ENCODE peak calls at places on chromosomes 12 and 14, in six cellular contexts. T is suprapubic skin, P is trophoblast cell, Q is H9, H is endothelial cell of umbilical vein, L is SK-N-SH. X is an unnamed sample.

GRCh38 chr12:72547593-72547992 is 275.4 kb downstream of the TRHDE start:
- DNase-seq in H (no peak), T (no peak), P (no peak), Q (no peak), L (no peak), X (peak; percentile 18)

GRCh38 chr12:108822458-108823205 is 34.8 kb downstream of the SSH1 start:
- DNase-seq in Q (no peak), T (no peak), L (peak; percentile 62), P (peak; percentile 83), H (peak; percentile 87), X (no peak)

GRCh38 chr14:64092940-64093339 is 201.2 kb downstream of the ESR2 start:
- DNase-seq in L (no peak), T (no peak), P (peak; percentile 21), Q (no peak), H (no peak), X (no peak)

GRCh38 chr14:69318901-69319475 is 59.0 kb downstream of the GALNT16 start:
- DNase-seq in P (no peak), L (no peak), T (peak; percentile 61), H (no peak), Q (peak; percentile 17), X (no peak)

GRCh38 chr12:107748472-107748871 is 12.5 kb downstream of the PRDM4 start:
- DNase-seq in L (no peak), H (peak; percentile 84), T (no peak), Q (no peak), P (no peak), X (no peak)

GRCh38 chr12:68003777-68004176 is 14.5 kb downstream of the IFNG-AS1 start:
- DNase-seq in L (no peak), Q (no peak), H (no peak), T (no peak), P (no peak), X (no peak)

GRCh38 chr14:68168460-68169109 is 349.0 kb downstream of the RAD51B start:
- DNase-seq in H (no peak), L (no peak), T (no peak), Q (no peak), P (no peak), X (no peak)

GRCh38 chr12:49698619-49699545 is 8.3 kb downstream of the FMNL3 start:
- DNase-seq in L (no peak), P (peak; percentile 82), T (no peak), Q (peak; percentile 88), H (peak; percentile 83), X (no peak)

GRCh38 chr12:51941669-51942455 is 9.6 kb upstream of the ACVR1B start:
- DNase-seq in Q (no peak), T (no peak), P (no peak), H (no peak), L (no peak), X (no peak)

GRCh38 chr14:28542040-28542439 is 224.5 kb upstream of the FOXG1 start:
- DNase-seq in T (no peak), L (no peak), Q (no peak), H (no peak), P (peak; percentile 4), X (no peak)

GRCh38 chr12:55492078-55492477 is at the start of gene OR6C68:
- DNase-seq in L (no peak), Q (no peak), P (no peak), H (no peak), T (no peak), X (no peak)

GRCh38 chr12:12806784-12807516 is 6.2 kb upstream of the DDX47 start:
- DNase-seq in L (no peak), T (no peak), H (peak; percentile 24), P (no peak), Q (no peak), X (no peak)

GRCh38 chr12:5872745-5873144 is 72.3 kb downstream of the ANO2 start:
- DNase-seq in T (no peak), H (no peak), L (no peak), Q (peak; percentile 27), P (peak; percentile 47), X (peak; percentile 7)

GRCh38 chr12:6383572-6384498 is at the start of gene LTBR:
- DNase-seq in L (no peak), T (peak; percentile 99), H (peak; percentile 89), P (peak; percentile 97), Q (peak; percentile 82), X (peak; percentile 86)

GRCh38 chr14:74549588-74549987 is 56.0 kb downstream of the ISCA2 start:
- DNase-seq in P (peak; percentile 25), T (no peak), Q (no peak), L (no peak), H (no peak), X (no peak)

GRCh38 chr12:120397827-120398563 is 29.0 kb upstream of the MSI1 start:
- DNase-seq in Q (peak; percentile 56), H (no peak), L (no peak), P (no peak), T (no peak), X (no peak)

GRCh38 chr12:72493390-72493789 is 221.2 kb downstream of the TRHDE start:
- DNase-seq in Q (no peak), L (no peak), H (no peak), P (no peak), T (no peak), X (no peak)

GRCh38 chr12:3697311-3697870 is 55.5 kb downstream of the CRACR2A start:
- DNase-seq in P (no peak), Q (no peak), L (no peak), T (no peak), H (no peak), X (no peak)

GRCh38 chr12:27635349-27635972 is 60.8 kb upstream of the REP15 start:
- DNase-seq in P (peak; percentile 69), Q (no peak), L (peak; percentile 15), H (peak; percentile 61), T (no peak), X (peak; percentile 64)

GRCh38 chr12:20128926-20129325 is 239.4 kb upstream of the PDE3A start:
- DNase-seq in Q (no peak), H (no peak), P (no peak), T (no peak), L (no peak), X (peak; percentile 38)

GRCh38 chr12:131615316-131616053 is 95.4 kb upstream of the SFSWAP start:
- DNase-seq in T (no peak), H (no peak), Q (no peak), P (no peak), L (no peak), X (no peak)

GRCh38 chr12:31589582-31589895 is 1.4 kb downstream of the DENND5B start:
- DNase-seq in H (peak; percentile 83), P (no peak), T (peak; percentile 83), Q (no peak), L (no peak), X (no peak)

GRCh38 chr12:68403296-68403695 is 71.1 kb upstream of the MDM1 start:
- DNase-seq in T (no peak), H (no peak), Q (no peak), P (no peak), L (no peak), X (no peak)

GRCh38 chr14:94569381-94570001 is 8.2 kb downstream of the SERPINA4 start:
- DNase-seq in L (no peak), P (no peak), H (no peak), Q (no peak), T (no peak), X (no peak)

GRCh38 chr12:45583011-45583657 is 146.4 kb upstream of the ARID2 start:
- DNase-seq in P (peak; percentile 3), T (no peak), L (peak; percentile 33), Q (no peak), H (no peak), X (no peak)

GRCh38 chr14:105107781-105108515 is 42.7 kb upstream of the GPR132 start:
- DNase-seq in H (no peak), Q (no peak), P (peak; percentile 20), L (no peak), T (peak; percentile 59), X (no peak)

GRCh38 chr12:52454411-52455201 is 2.7 kb upstream of the KRT6B start:
- DNase-seq in T (no peak), L (no peak), P (no peak), H (no peak), Q (no peak), X (no peak)

GRCh38 chr12:1122803-1123202 is 131.8 kb downstream of the ERC1 start:
- DNase-seq in H (no peak), L (peak; percentile 11), P (peak; percentile 40), T (no peak), Q (no peak), X (peak; percentile 73)

GRCh38 chr14:92658160-92658559 is 90.3 kb downstream of the LGMN start:
- DNase-seq in H (no peak), Q (no peak), P (no peak), T (no peak), L (no peak), X (no peak)
- H3K4me1 ChIP-seq in H (no peaks in the 10 kb centered on the region), Q (no peaks in the 10 kb centered on the region), P (peaks cover 6% of the 10 kb centered on the region), T (peaks cover 23% of the 10 kb centered on the region), L (peaks cover 2% of the 10 kb centered on the region), X (no peaks in the 10 kb centered on the region)

DNA sequence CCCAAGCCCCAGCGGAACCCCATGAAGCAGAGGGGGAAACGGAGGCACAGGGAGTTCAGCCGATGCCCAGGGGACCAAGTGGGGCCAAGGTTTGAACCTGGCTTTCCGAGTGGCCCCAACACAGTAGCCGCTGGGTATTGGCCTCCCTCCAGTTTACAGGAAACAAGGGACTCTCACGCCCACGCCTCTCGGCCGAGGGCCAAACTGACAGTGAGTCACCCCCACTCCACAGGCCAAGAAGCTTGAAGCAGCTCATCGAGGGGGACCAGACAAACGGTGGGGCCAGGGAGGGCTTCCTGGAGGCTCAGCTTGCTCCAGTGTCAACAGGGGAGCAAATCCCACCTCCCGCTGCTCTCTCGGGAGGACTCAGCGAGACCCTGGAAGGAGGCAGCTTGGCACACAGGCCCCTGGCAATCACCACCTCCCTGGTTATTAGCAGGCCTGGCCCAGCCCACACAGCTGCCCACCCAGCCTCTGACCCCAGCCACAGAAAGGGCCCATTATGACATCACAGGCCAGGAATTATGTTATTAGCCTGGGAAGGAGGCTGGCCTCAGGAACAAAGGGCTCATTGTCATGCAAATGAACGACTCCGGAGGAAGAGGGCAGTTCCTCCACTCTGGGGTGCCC is 54.6 kb downstream of the NCOR2 start:
- DNase-seq in H (peak; percentile 96), L (peak; percentile 54), P (peak; percentile 35), Q (peak; percentile 96), T (peak; percentile 95), X (peak; percentile 79)
- H3K4me1 ChIP-seq in H (peaks cover 50% of the 10 kb centered on the region), L (peaks cover 80% of the 10 kb centered on the region), P (peaks cover 43% of the 10 kb centered on the region), Q (no peaks in the 10 kb centered on the region), T (peaks cover 92% of the 10 kb centered on the region), X (peaks cover 64% of the 10 kb centered on the region)

GRCh38 chr12:101981868-101982267 is 79.9 kb downstream of the WASHC3 start:
- DNase-seq in Q (no peak), H (no peak), T (no peak), P (no peak), L (no peak), X (no peak)
- H3K4me1 ChIP-seq in Q (no peaks in the 10 kb centered on the region), H (no peaks in the 10 kb centered on the region), T (peaks cover 2% of the 10 kb centered on the region), P (no peaks in the 10 kb centered on the region), L (no peaks in the 10 kb centered on the region), X (no peaks in the 10 kb centered on the region)

DNA sequence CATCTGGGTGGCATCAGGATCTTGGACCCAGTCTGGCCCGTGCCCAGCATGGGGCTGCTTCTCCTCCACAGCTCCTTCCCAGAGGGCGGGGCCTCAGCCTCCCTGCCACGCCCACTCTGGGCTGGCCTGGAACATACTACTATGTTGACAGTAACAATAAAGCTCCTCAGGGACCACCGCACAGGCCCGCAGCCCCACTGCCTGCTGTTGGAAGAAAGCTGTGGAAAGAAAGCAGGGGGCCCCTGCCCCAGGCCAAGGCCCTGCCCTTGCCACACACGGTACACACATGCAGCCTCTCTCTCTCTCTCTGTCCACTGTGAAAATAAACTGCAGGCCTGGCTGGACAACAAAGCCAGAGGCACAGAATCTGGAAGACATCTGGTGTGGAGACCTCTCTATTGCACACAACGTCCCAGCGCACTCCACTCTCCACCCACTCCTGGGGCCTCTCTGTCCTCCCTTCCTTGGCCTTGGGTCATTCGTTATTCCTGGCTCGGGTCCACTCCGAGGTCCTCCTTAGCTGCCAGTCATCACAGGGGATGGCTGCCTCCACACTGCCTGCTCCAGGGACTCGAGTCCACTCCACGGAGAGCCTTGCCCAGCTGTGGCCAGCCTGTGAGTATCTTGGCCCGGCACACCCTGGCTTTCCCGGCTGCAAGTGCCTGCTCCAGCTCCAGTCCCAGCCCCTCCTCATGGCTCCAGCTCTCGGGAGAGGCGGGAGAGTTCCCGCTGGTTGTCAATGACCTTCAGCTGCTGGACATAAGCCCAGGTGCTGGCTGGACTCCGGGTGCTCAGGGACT is 11.8 kb upstream of the ENDOU start:
- DNase-seq in T (peak; percentile 92), H (peak; percentile 14), P (no peak), L (peak; percentile 84), Q (peak; percentile 36), X (no peak)
- H3K4me1 ChIP-seq in T (peaks cover 83% of the 10 kb centered on the region), H (peaks cover 14% of the 10 kb centered on the region), P (peaks cover 3% of the 10 kb centered on the region), L (peaks cover 60% of the 10 kb centered on the region), Q (peaks cover 3% of the 10 kb centered on the region), X (peaks cover 36% of the 10 kb centered on the region)

X was measured in A673.